ENCODE peak calls at places on chromosomes 16 and 17, in ten cellular contexts. P, V, Q, M, F, C, U, N, J and O are unnamed samples.

GRCh38 chr16:3478242-3478925 is 16.9 kb downstream of the C16orf90 start:
- DNase-seq in P (no peak), N (no peak), M (no peak), V (no peak), J (no peak), C (no peak), Q (no peak), F (no peak), U (no peak), O (no peak)

GRCh38 chr17:65485388-65486299 is 75.8 kb downstream of the AXIN2 start:
- DNase-seq in C (no peak), P (no peak), N (no peak), J (no peak), V (no peak), Q (no peak), F (no peak), M (no peak), U (no peak), O (no peak)

GRCh38 chr16:84044108-84044488 is 1.5 kb upstream of the SLC38A8 start:
- DNase-seq in P (no peak), Q (no peak), M (peak), C (peak), V (no peak), N (no peak), J (no peak), F (no peak), U (no peak), O (no peak)

GRCh38 chr16:11156401-11156800 is 99.6 kb downstream of the SOCS1 start:
- DNase-seq in V (no peak), F (no peak), J (no peak), M (no peak), C (no peak), N (no peak), P (no peak), U (no peak), Q (no peak), O (peak)

GRCh38 chr16:82150569-82150968 is 19.5 kb downstream of the MPHOSPH6 start:
- DNase-seq in U (no peak), P (no peak), N (no peak), C (peak), F (no peak), J (no peak), Q (no peak), V (no peak), M (no peak), O (no peak)

GRCh38 chr17:8572767-8573166 is 57.8 kb downstream of the MYH10 start:
- DNase-seq in Q (no peak), M (no peak), P (no peak), J (no peak), F (no peak), U (no peak), V (no peak), C (no peak), N (no peak), O (no peak)

GRCh38 chr16:89373355-89374110 is 116.8 kb downstream of the ANKRD11 start:
- DNase-seq in F (no peak), M (no peak), Q (no peak), C (peak), P (no peak), J (no peak), N (no peak), V (no peak), U (no peak), O (no peak)

GRCh38 chr17:68424861-68425260 is 32.4 kb downstream of the WIPI1 start:
- DNase-seq in F (peak), V (no peak), C (no peak), J (no peak), Q (peak), U (no peak), M (peak), N (no peak), P (no peak), O (no peak)

GRCh38 chr16:11980167-11980844 is 3.8 kb downstream of the SNX29 start:
- DNase-seq in F (no peak), Q (no peak), U (no peak), J (no peak), M (no peak), V (no peak), C (no peak), P (no peak), N (no peak), O (no peak)

GRCh38 chr16:29972992-29973383 is 680 bp upstream of the TAOK2 start:
- DNase-seq in Q (no peak), F (no peak), V (no peak), P (no peak), M (no peak), U (no peak), J (no peak), N (no peak), C (no peak), O (no peak)

GRCh38 chr17:82959242-82959930 is 119.6 kb upstream of the ZNF750 start:
- DNase-seq in U (no peak), Q (no peak), F (no peak), V (no peak), P (no peak), C (no peak), M (peak), N (no peak), J (no peak), O (peak)

GRCh38 chr17:81242421-81243332 is 3.6 kb downstream of the NDUFAF8 start:
- DNase-seq in F (no peak), C (no peak), N (no peak), V (no peak), P (no peak), Q (no peak), U (no peak), J (no peak), M (no peak), O (no peak)

GRCh38 chr17:59848778-59849177 is 44.0 kb downstream of the TUBD1 start:
- DNase-seq in Q (no peak), N (no peak), U (no peak), P (no peak), J (no peak), M (no peak), F (no peak), C (peak), V (no peak), O (no peak)

GRCh38 chr16:56688762-56689161 is 6.5 kb downstream of the MT1X start:
- DNase-seq in M (no peak), U (no peak), C (no peak), N (no peak), V (no peak), F (no peak), P (no peak), Q (no peak), J (no peak), O (no peak)

GRCh38 chr17:50290074-50290702 is 15.9 kb downstream of the TMEM92 start:
- DNase-seq in C (peak), M (no peak), U (no peak), Q (no peak), J (no peak), V (no peak), P (no peak), N (no peak), F (no peak), O (no peak)